ENCODE peak calls at places on chromosomes 3 and 15, in six cellular contexts. L, W, O, Q, B and V are unnamed samples. For H3K4me1, the result is how much of the 10 kb centered on the place peaks cover.

GRCh38 chr3:21672303-21672702 is 78.7 kb downstream of the ZNF385D start:
- DNase-seq in L (peak), W (no peak), O (no peak), Q (no peak), B (no peak), V (no peak)

GRCh38 chr15:57821826-57822225 is 115.3 kb downstream of the POLR2M start:
- DNase-seq in L (no peak), W (no peak), O (no peak), Q (no peak), B (no peak), V (peak)

GRCh38 chr15:27490867-27491595 is 520.0 kb downstream of the GABRG3 start:
- DNase-seq in L (no peak), W (no peak), O (no peak), Q (no peak), B (no peak), V (no peak)

GRCh38 chr15:101047301-101047781 is 128.2 kb downstream of the LRRK1 start:
- DNase-seq in L (peak), W (no peak), O (peak), Q (peak), B (peak), V (peak)

GRCh38 chr3:4709336-4709735 is 216.2 kb downstream of the ITPR1 start:
- DNase-seq in L (no peak), W (no peak), O (no peak), Q (no peak), B (no peak), V (no peak)

GRCh38 chr15:84979651-84980050 is 2.0 kb upstream of the PDE8A start:
- DNase-seq in L (no peak), W (no peak), O (no peak), Q (peak), B (peak), V (peak)

GRCh38 chr3:52986049-52986448 is 59.8 kb downstream of the SFMBT1 start:
- DNase-seq in L (no peak), W (no peak), O (no peak), Q (no peak), B (no peak), V (no peak)

GRCh38 chr15:99432271-99433025 is 133.3 kb upstream of the MEF2A start:
- DNase-seq in L (peak), W (no peak), O (peak), Q (no peak), B (peak), V (no peak)

GRCh38 chr3:20039765-20040475 is at the start of gene KAT2B:
- DNase-seq in L (peak), W (peak), O (peak), Q (peak), B (peak), V (peak)

GRCh38 chr3:52257911-52258310 is 12.4 kb downstream of the PPM1M start:
- DNase-seq in L (no peak), W (no peak), O (no peak), Q (no peak), B (no peak), V (no peak)

GRCh38 chr15:94234300-94234699 is 2.9 kb downstream of the MCTP2 start:
- DNase-seq in L (no peak), W (no peak), O (no peak), Q (no peak), B (no peak), V (no peak)

GRCh38 chr3:66362541-66362941 is 138.3 kb downstream of the LRIG1 start:
- DNase-seq in L (no peak), W (no peak), O (no peak), Q (no peak), B (no peak), V (no peak)

GRCh38 chr3:72836409-72836808 is 11.8 kb downstream of the SHQ1 start:
- DNase-seq in L (no peak), W (no peak), O (no peak), Q (no peak), B (no peak), V (no peak)

GRCh38 chr3:10173926-10174435 is 9.3 kb downstream of the IRAK2 start:
- DNase-seq in L (peak), W (no peak), O (peak), Q (peak), B (peak), V (peak)

GRCh38 chr15:60585743-60586708 is 107.1 kb upstream of the ICE2 start:
- DNase-seq in L (peak), W (peak), O (peak), Q (peak), B (peak), V (peak)

GRCh38 chr3:188978772-188979171 is 193.0 kb upstream of the TPRG1 start:
- DNase-seq in L (no peak), W (no peak), O (peak), Q (peak), B (no peak), V (peak)

GRCh38 chr3:170222647-170223541 is 670 bp downstream of the PRKCI start:
- DNase-seq in L (peak), W (no peak), O (peak), Q (peak), B (peak), V (peak)

GRCh38 chr3:157089455-157090221 is 70.3 kb downstream of the CCNL1 start:
- DNase-seq in L (peak), W (no peak), O (no peak), Q (peak), B (peak), V (peak)

GRCh38 chr3:153144779-153145178 is 17.2 kb upstream of the RAP2B start:
- DNase-seq in L (no peak), W (no peak), O (no peak), Q (no peak), B (no peak), V (no peak)

GRCh38 chr3:57464801-57465200 is 79.3 kb downstream of the DNAH12 start:
- DNase-seq in L (no peak), W (no peak), O (no peak), Q (no peak), B (no peak), V (no peak)

GRCh38 chr3:72169561-72170472 is 384.9 kb upstream of the PROK2 start:
- DNase-seq in L (no peak), W (no peak), O (no peak), Q (no peak), B (no peak), V (no peak)

GRCh38 chr3:55746808-55747413 is 259.8 kb upstream of the WNT5A start:
- DNase-seq in L (no peak), W (no peak), O (no peak), Q (no peak), B (no peak), V (no peak)

GRCh38 chr3:139522421-139522820 is 17.1 kb downstream of the RBP1 start:
- DNase-seq in L (no peak), W (no peak), O (no peak), Q (no peak), B (no peak), V (no peak)

GRCh38 chr15:89436560-89437311 is 59.6 kb downstream of the RHCG start:
- DNase-seq in L (no peak), W (no peak), O (no peak), Q (no peak), B (no peak), V (no peak)

GRCh38 chr3:193378706-193379105 is at the start of gene ATP13A5:
- DNase-seq in L (no peak), W (no peak), O (no peak), Q (no peak), B (no peak), V (no peak)

GRCh38 chr3:126180477-126181397 is at the start of gene ALDH1L1:
- DNase-seq in L (peak), W (no peak), O (peak), Q (peak), B (peak), V (peak)

GRCh38 chr3:113952921-113953320 is 5.1 kb downstream of the ZDHHC23 start:
- DNase-seq in L (no peak), W (no peak), O (no peak), Q (no peak), B (no peak), V (no peak)

GRCh38 chr15:100373037-100373896 is 31.5 kb upstream of the ADAMTS17 start:
- DNase-seq in L (no peak), W (no peak), O (no peak), Q (no peak), B (no peak), V (no peak)

GRCh38 chr3:6644070-6644929 is 216.6 kb upstream of the GRM7 start:
- DNase-seq in L (no peak), W (no peak), O (no peak), Q (no peak), B (no peak), V (no peak)

GRCh38 chr3:188624384-188624783 is 470.4 kb downstream of the LPP start:
- DNase-seq in L (peak), W (no peak), O (peak), Q (no peak), B (peak), V (peak)

GRCh38 chr15:95620934-95621579 is 709.4 kb upstream of the NR2F2 start:
- DNase-seq in L (no peak), W (no peak), O (no peak), Q (no peak), B (no peak), V (no peak)

GRCh38 chr3:20023663-20024417 is 11.8 kb upstream of the PP2D1 start:
- DNase-seq in L (no peak), W (no peak), O (peak), Q (peak), B (peak), V (peak)

GRCh38 chr3:188003188-188004171 is 150.5 kb upstream of the LPP start:
- DNase-seq in L (no peak), W (no peak), O (no peak), Q (no peak), B (peak), V (no peak)

GRCh38 chr3:135503429-135504083 is 462.0 kb upstream of the PPP2R3A start:
- DNase-seq in L (no peak), W (peak), O (peak), Q (peak), B (peak), V (peak)

GRCh38 chr3:157444789-157445188 is 8.1 kb downstream of the PTX3 start:
- DNase-seq in L (no peak), W (no peak), O (no peak), Q (no peak), B (no peak), V (no peak)

GRCh38 chr15:59691194-59691805 is 2.2 kb upstream of the BNIP2 start:
- DNase-seq in L (peak), W (peak), O (peak), Q (no peak), B (peak), V (peak)

GRCh38 chr15:82177291-82178010 is 85.1 kb downstream of the EFL1 start:
- DNase-seq in L (no peak), W (no peak), O (no peak), Q (no peak), B (no peak), V (no peak)

GRCh38 chr3:21310176-21310575 is 440.8 kb downstream of the ZNF385D start:
- DNase-seq in L (no peak), W (no peak), O (no peak), Q (no peak), B (no peak), V (no peak)

GRCh38 chr15:75666823-75667501 is 19.2 kb downstream of the SNX33 start:
- DNase-seq in L (peak), W (no peak), O (peak), Q (no peak), B (peak), V (no peak)
- H3K4me1 ChIP-seq in L (half or more), W (under half), O (half or more), Q (under half), B (under half), V (under half)

DNA sequence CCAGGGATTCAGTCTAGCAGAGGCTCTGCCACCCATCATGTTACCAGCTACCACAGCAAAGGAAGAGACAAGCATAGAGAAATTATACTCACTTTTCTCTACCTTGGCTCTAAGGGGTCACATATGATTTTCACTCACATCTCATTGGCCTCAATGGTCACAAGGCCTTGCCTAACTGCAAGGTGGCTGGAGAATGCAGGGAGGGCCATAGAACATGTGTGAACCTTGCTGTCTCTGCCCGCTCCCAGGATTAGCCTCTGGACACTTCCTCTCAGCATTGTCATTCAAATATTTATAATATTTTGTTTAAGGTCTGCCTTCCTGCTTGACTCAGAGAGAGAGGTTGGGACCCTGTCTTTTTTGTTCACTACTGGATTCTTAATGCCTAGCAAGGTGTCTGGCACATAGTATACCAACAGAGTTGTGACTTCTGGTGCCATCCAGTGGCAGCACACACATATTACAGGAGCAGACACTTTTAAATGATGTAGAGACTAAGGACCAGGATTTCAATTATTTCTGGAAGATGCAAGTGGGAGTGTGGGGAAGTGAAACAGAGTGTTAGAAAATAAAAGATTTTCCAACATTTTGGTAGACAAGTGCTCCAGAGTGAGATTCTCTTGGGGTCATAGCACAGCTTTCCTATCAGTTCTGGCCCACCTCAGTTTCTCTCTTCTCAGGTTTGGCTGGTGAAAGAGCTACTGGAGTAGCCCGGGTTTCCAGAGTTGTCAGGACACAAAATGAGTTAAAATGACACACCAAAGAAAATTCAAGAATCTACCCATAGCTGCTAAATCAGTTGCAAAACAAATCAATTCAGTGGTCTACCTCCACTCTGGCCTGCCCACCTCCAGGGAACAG is 119.0 kb upstream of the RASGRP1 start:
- DNase-seq in L (no peak), W (peak), O (no peak), Q (peak), B (peak), V (peak)
- TF ChIP-seq CTCF in L (peak), W (peak), O (peak), Q (peak), B (peak), V (peak)

GRCh38 chr3:120017692-120018091 is 76.6 kb downstream of the GSK3B start:
- DNase-seq in L (no peak), W (no peak), O (no peak), Q (no peak), B (no peak), V (no peak)
- H3K4me1 ChIP-seq in L (under half), W (under half), O (half or more), Q (under half), B (under half), V (under half)

GRCh38 chr3:37993067-37993809 is 2.7 kb downstream of the VILL start:
- DNase-seq in L (no peak), W (no peak), O (no peak), Q (no peak), B (no peak), V (no peak)

GRCh38 chr3:37994639-37994972 is 4.0 kb downstream of the VILL start:
- DNase-seq in L (no peak), W (no peak), O (no peak), Q (no peak), B (no peak), V (no peak)

GRCh38 chr3:37995652-37996641 is 5.4 kb downstream of the VILL start:
- DNase-seq in L (no peak), W (no peak), O (peak), Q (no peak), B (no peak), V (no peak)

GRCh38 chr3:37992271-37993066 is 1.9 kb downstream of the VILL start:
- DNase-seq in L (no peak), W (peak), O (peak), Q (no peak), B (peak), V (no peak)

GRCh38 chr3:37993811-37994638 is 3.4 kb downstream of the VILL start:
- DNase-seq in L (peak), W (peak), O (peak), Q (peak), B (peak), V (peak)
- TF ChIP-seq CTCF in L (no peak), W (peak), O (no peak), Q (no peak), B (no peak), V (no peak)

GRCh38 chr3:71135373-71136088 is 448.0 kb downstream of the FOXP1 start:
- DNase-seq in L (no peak), W (no peak), O (no peak), Q (no peak), B (no peak), V (no peak)

GRCh38 chr3:71131385-71131871 is 452.1 kb downstream of the FOXP1 start:
- DNase-seq in L (no peak), W (no peak), O (no peak), Q (no peak), B (no peak), V (no peak)

GRCh38 chr3:71133874-71134273 is 449.7 kb downstream of the FOXP1 start:
- DNase-seq in L (no peak), W (no peak), O (no peak), Q (no peak), B (no peak), V (no peak)

GRCh38 chr3:71131893-71132314 is 451.6 kb downstream of the FOXP1 start:
- DNase-seq in L (no peak), W (no peak), O (no peak), Q (no peak), B (no peak), V (no peak)

DNA sequence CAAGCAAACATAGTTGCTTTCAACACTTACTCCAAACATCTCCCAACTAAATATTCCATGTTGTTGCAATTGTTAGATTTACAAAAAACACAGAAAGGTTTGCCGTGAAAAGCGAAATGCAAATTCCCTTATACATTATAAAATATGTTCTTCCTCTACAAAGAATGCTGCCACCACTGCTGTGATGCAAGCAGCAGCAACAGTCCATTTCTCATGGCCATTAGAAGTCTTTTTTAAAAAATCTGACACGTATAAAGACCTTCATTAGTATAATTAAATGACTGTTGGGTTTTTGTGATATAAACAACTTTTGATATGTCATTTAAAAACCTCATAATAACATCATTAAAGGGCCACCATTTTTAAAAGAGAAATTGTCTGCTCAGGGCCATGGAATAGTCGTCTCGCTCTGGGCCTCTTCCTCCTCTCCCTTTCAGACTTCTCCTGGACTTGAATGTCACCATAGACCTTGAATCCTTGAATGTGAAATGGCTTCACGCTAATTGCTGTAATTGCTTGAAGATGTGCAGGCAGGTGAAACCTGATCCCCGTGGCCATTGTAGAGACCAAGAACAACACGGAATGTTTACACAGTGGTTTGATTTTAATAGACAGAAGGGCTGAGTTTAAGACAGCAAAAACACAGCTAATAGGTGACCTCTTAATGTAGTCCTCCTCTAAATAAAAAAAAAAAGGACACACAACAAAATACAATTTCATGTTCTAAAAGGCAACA is 450.4 kb downstream of the FOXP1 start:
- DNase-seq in L (no peak), W (no peak), O (no peak), Q (no peak), B (no peak), V (no peak)
- H3K4me1 ChIP-seq in L (under half), W (under half), O (half or more), Q (under half), B (half or more), V (under half)

DNA sequence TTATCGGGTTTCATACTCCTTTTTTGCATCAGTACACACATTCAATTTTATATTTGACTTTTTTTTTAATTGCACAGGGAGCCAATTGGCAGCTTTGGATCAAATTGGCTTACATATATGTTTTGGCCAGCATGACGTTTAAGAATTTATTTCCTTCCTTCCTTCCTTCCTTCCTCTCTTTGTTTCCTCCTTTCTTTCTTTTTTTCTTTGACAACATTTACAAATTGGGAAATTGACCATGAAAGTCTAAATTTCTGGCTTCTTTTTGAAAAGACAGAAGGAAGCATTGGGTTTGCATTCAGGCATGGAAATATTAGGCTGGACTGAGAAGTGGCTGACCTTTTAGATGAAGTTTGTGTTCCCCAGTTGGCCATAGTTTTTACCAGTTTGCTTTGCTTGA is 103.4 kb upstream of the IGSF10 start:
- DNase-seq in L (no peak), W (no peak), O (no peak), Q (no peak), B (no peak), V (no peak)
- TF ChIP-seq CTCF in L (no peak), W (no peak), O (no peak), Q (no peak), B (no peak), V (no peak)